ENCODE peak calls at places on chromosomes 6 and 20, in nine cellular contexts. A is WTC11, M is cardiac fibroblast, B is heart left ventricle, U is SK-N-SH, E is AG04450, R is omental fat pad, I is AG09319, C is A549. H is an unnamed sample.

GRCh38 chr6:109342564-109342963 is 39.7 kb downstream of the CD164 start:
- DNase-seq in A (no peak), M (no peak), B (no peak), U (no peak), E (no peak), R (no peak), I (no peak), C (no peak), H (no peak)

GRCh38 chr6:12748815-12749521 is 32.4 kb downstream of the PHACTR1 start:
- DNase-seq in A (peak), M (peak), B (no peak), U (peak), E (no peak), R (no peak), I (no peak), C (no peak), H (no peak)

GRCh38 chr6:125922322-125922860 is 34.2 kb upstream of the HINT3 start:
- DNase-seq in A (no peak), M (no peak), B (no peak), U (no peak), E (no peak), R (no peak), I (no peak), C (peak), H (no peak)

GRCh38 chr6:161169060-161169459 is 104.8 kb downstream of the AGPAT4 start:
- DNase-seq in A (no peak), M (no peak), B (no peak), U (no peak), E (no peak), R (no peak), I (no peak), C (no peak), H (no peak)

GRCh38 chr6:124590001-124590400 is 372.2 kb upstream of the RNF217 start:
- DNase-seq in A (no peak), M (no peak), B (no peak), U (no peak), E (no peak), R (no peak), I (no peak), C (no peak), H (no peak)

GRCh38 chr20:61875221-61875885 is 190.3 kb downstream of the TAF4 start:
- DNase-seq in A (peak), M (no peak), B (no peak), U (peak), E (no peak), R (no peak), I (no peak), C (peak), H (no peak)

GRCh38 chr20:25310268-25310920 is 62.5 kb downstream of the PYGB start:
- DNase-seq in A (no peak), M (peak), B (peak), U (peak), E (peak), R (no peak), I (peak), C (peak), H (peak)

GRCh38 chr6:105374010-105374420 is 28.9 kb downstream of the PREP start:
- DNase-seq in A (no peak), M (peak), B (no peak), U (no peak), E (no peak), R (no peak), I (peak), C (no peak), H (no peak)

GRCh38 chr6:19851273-19852089 is 14.3 kb downstream of the ID4 start:
- DNase-seq in A (peak), M (peak), B (no peak), U (peak), E (peak), R (no peak), I (peak), C (peak), H (no peak)

GRCh38 chr20:16308754-16309153 is 264.5 kb downstream of the KIF16B start:
- DNase-seq in A (no peak), M (no peak), B (no peak), U (no peak), E (no peak), R (no peak), I (no peak), C (no peak), H (no peak)

GRCh38 chr6:30612687-30613248 is 4.3 kb downstream of the PPP1R10 start:
- DNase-seq in A (no peak), M (peak), B (no peak), U (no peak), E (no peak), R (no peak), I (no peak), C (no peak), H (no peak)

GRCh38 chr20:48469026-48469425 is 358.8 kb downstream of the PREX1 start:
- DNase-seq in A (no peak), M (no peak), B (no peak), U (no peak), E (no peak), R (no peak), I (no peak), C (no peak), H (no peak)

GRCh38 chr6:113908801-113909200 is 51.7 kb downstream of the MARCKS start:
- DNase-seq in A (no peak), M (no peak), B (no peak), U (no peak), E (no peak), R (no peak), I (no peak), C (no peak), H (no peak)

GRCh38 chr20:1897486-1897885 is 2.3 kb downstream of the SIRPA start:
- DNase-seq in A (no peak), M (peak), B (no peak), U (no peak), E (no peak), R (no peak), I (no peak), C (peak), H (no peak)

GRCh38 chr20:11246251-11246775 is 572.5 kb upstream of the JAG1 start:
- DNase-seq in A (no peak), M (no peak), B (no peak), U (no peak), E (no peak), R (no peak), I (no peak), C (no peak), H (no peak)

GRCh38 chr6:42229720-42230119 is 12.1 kb upstream of the MRPS10 start:
- DNase-seq in A (no peak), M (no peak), B (no peak), U (no peak), E (no peak), R (no peak), I (no peak), C (no peak), H (no peak)

GRCh38 chr6:128491643-128492206 is 28.7 kb downstream of the PTPRK start:
- DNase-seq in A (no peak), M (peak), B (peak), U (no peak), E (no peak), R (no peak), I (peak), C (no peak), H (peak)

GRCh38 chr6:34771727-34772126 is 14.4 kb downstream of the SNRPC start:
- DNase-seq in A (no peak), M (peak), B (no peak), U (no peak), E (peak), R (no peak), I (no peak), C (no peak), H (no peak)

GRCh38 chr6:69416739-69417138 is 380.1 kb downstream of the LMBRD1 start:
- DNase-seq in A (no peak), M (peak), B (no peak), U (no peak), E (no peak), R (no peak), I (no peak), C (no peak), H (no peak)

GRCh38 chr6:67952121-67952520 is 683.0 kb upstream of the ADGRB3 start:
- DNase-seq in A (no peak), M (peak), B (no peak), U (no peak), E (no peak), R (no peak), I (no peak), C (no peak), H (no peak)

GRCh38 chr6:1995521-1996110 is 249.8 kb downstream of the GMDS start:
- DNase-seq in A (no peak), M (no peak), B (no peak), U (no peak), E (peak), R (no peak), I (no peak), C (peak), H (no peak)

GRCh38 chr6:12420626-12421025 is 130.5 kb downstream of the EDN1 start:
- DNase-seq in A (no peak), M (no peak), B (no peak), U (no peak), E (no peak), R (no peak), I (no peak), C (peak), H (no peak)

GRCh38 chr20:50302463-50303041 is 111.9 kb downstream of the CEBPB start:
- DNase-seq in A (no peak), M (peak), B (no peak), U (no peak), E (no peak), R (no peak), I (no peak), C (no peak), H (no peak)

GRCh38 chr20:49907405-49908257 is 7.7 kb downstream of the SPATA2 start:
- DNase-seq in A (no peak), M (no peak), B (no peak), U (no peak), E (no peak), R (no peak), I (no peak), C (no peak), H (no peak)

GRCh38 chr20:38199506-38200390 is 34.7 kb upstream of the TGM2 start:
- DNase-seq in A (no peak), M (no peak), B (no peak), U (no peak), E (peak), R (no peak), I (no peak), C (no peak), H (no peak)

GRCh38 chr6:107764684-107765460 is 59.2 kb downstream of the SCML4 start:
- DNase-seq in A (no peak), M (no peak), B (no peak), U (no peak), E (no peak), R (no peak), I (no peak), C (no peak), H (no peak)

GRCh38 chr20:34401741-34402455 is 38.8 kb downstream of the ITCH start:
- DNase-seq in A (no peak), M (no peak), B (no peak), U (no peak), E (no peak), R (no peak), I (no peak), C (no peak), H (no peak)

DNA sequence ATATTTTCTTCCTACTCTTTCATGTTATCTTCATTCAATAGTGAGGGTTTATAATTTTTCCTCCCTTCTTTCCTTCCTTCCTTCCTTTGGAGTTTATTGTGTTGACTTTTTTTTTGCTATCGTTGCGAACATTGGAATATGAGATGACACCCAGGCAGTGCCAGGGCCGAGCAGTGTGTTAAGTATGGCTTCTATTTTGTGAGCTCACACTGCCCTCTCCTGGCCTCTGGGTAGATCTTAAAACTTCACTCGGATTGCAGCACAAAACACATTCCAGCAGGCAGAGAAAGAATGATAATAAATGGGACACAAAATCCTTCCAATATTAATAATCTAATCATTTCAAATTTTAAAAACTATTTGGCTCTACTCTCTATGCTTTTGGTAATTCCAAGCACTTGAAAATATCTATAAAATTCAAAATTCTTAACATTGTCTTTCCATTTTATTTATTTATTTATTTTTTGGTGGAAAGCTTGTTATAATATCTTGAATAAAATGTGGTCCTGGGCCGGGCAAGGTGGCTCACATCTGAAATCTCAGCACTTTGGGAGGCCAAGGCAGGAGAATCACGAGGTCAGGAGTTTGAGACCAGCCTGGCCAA is 147.4 kb upstream of the OLIG3 start:
- DNase-seq in A (peak), M (peak), B (peak), U (peak), E (peak), R (peak), I (peak), C (peak), H (no peak)
- TF ChIP-seq CTCF in A (peak), M (peak), B (peak), U (peak), E (peak), R (no peak), I (peak), C (peak), H (no peak)

GRCh38 chr6:143510991-143511891 is at the start of gene FUCA2:
- DNase-seq in A (peak), M (peak), B (peak), U (peak), E (peak), R (peak), I (peak), C (peak), H (peak)
- TF ChIP-seq CTCF in A (no peak), M (peak), B (no peak), U (no peak), E (no peak), R (no peak), I (no peak), C (no peak), H (no peak)

GRCh38 chr6:96013531-96013930 is 2.2 kb upstream of the FUT9 start:
- DNase-seq in A (peak), M (no peak), B (no peak), U (no peak), E (no peak), R (no peak), I (no peak), C (no peak), H (no peak)

GRCh38 chr6:96016781-96017180 is 1.0 kb downstream of the FUT9 start:
- DNase-seq in A (no peak), M (no peak), B (no peak), U (no peak), E (no peak), R (no peak), I (no peak), C (no peak), H (no peak)

GRCh38 chr6:96015791-96016776 is at the start of gene FUT9:
- DNase-seq in A (peak), M (no peak), B (no peak), U (peak), E (no peak), R (no peak), I (no peak), C (no peak), H (no peak)

GRCh38 chr6:96015321-96015790 is 418 bp upstream of the FUT9 start:
- DNase-seq in A (no peak), M (no peak), B (no peak), U (no peak), E (no peak), R (no peak), I (no peak), C (no peak), H (no peak)

DNA sequence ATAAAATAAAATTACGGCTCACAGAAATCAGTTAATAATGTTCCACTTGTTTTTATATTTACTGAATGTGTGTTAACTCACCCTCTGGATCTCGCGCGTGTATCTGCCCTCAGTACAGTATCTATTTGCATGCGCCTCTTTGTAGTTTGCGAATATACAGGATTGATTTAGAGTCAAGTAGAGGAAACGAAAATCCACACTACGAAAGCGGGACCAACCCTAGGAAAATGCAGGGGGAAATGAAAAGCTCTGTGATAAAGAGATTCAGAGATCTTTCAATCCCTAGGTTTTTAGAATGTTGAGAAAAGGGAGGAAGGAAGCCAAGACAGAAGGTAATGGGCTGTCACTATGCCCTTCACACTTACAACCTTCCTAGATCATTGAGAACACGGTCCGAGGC is 928 bp upstream of the FUT9 start:
- DNase-seq in A (no peak), M (no peak), B (no peak), U (peak), E (no peak), R (no peak), I (no peak), C (no peak), H (no peak)
- TF ChIP-seq CTCF in A (no peak), M (no peak), B (no peak), U (no peak), E (no peak), R (no peak), I (no peak), C (no peak), H (no peak)

GRCh38 chr20:33032555-33032954 is 1.1 kb downstream of the BPIFB6 start:
- DNase-seq in A (no peak), M (no peak), B (no peak), U (no peak), E (no peak), R (no peak), I (no peak), C (no peak), H (no peak)
- TF ChIP-seq CTCF in A (no peak), M (no peak), B (no peak), U (no peak), E (no peak), R (no peak), I (no peak), C (no peak), H (no peak)

GRCh38 chr6:167119680-167120556 is 3.0 kb upstream of the CCR6 start:
- DNase-seq in A (no peak), M (no peak), B (no peak), U (no peak), E (no peak), R (no peak), I (no peak), C (no peak), H (peak)

GRCh38 chr6:167122041-167122826 is 662 bp upstream of the CCR6 start:
- DNase-seq in A (no peak), M (no peak), B (no peak), U (no peak), E (no peak), R (no peak), I (no peak), C (no peak), H (no peak)

GRCh38 chr6:167120557-167121030 is 2.3 kb upstream of the CCR6 start:
- DNase-seq in A (no peak), M (no peak), B (no peak), U (no peak), E (no peak), R (no peak), I (no peak), C (no peak), H (no peak)

GRCh38 chr6:167122827-167123657 is at the start of gene CCR6:
- DNase-seq in A (no peak), M (no peak), B (no peak), U (no peak), E (no peak), R (no peak), I (no peak), C (no peak), H (no peak)

GRCh38 chr6:167121471-167121870 is 1.4 kb upstream of the CCR6 start:
- DNase-seq in A (no peak), M (no peak), B (no peak), U (no peak), E (no peak), R (no peak), I (no peak), C (no peak), H (no peak)
- TF ChIP-seq CTCF in A (no peak), M (no peak), B (no peak), U (no peak), E (no peak), R (no peak), I (no peak), C (no peak), H (no peak)

GRCh38 chr20:9506337-9506821 is 8.0 kb upstream of the LAMP5 start:
- DNase-seq in A (peak), M (no peak), B (no peak), U (no peak), E (no peak), R (no peak), I (no peak), C (no peak), H (no peak)

GRCh38 chr20:9506964-9507369 is 7.4 kb upstream of the LAMP5 start:
- DNase-seq in A (peak), M (no peak), B (no peak), U (peak), E (no peak), R (no peak), I (no peak), C (no peak), H (no peak)

GRCh38 chr20:9501473-9501872 is 12.9 kb upstream of the LAMP5 start:
- DNase-seq in A (no peak), M (no peak), B (no peak), U (no peak), E (no peak), R (no peak), I (no peak), C (no peak), H (no peak)

GRCh38 chr20:9500121-9500911 is 14.1 kb upstream of the LAMP5 start:
- DNase-seq in A (no peak), M (no peak), B (no peak), U (no peak), E (no peak), R (no peak), I (no peak), C (no peak), H (no peak)

DNA sequence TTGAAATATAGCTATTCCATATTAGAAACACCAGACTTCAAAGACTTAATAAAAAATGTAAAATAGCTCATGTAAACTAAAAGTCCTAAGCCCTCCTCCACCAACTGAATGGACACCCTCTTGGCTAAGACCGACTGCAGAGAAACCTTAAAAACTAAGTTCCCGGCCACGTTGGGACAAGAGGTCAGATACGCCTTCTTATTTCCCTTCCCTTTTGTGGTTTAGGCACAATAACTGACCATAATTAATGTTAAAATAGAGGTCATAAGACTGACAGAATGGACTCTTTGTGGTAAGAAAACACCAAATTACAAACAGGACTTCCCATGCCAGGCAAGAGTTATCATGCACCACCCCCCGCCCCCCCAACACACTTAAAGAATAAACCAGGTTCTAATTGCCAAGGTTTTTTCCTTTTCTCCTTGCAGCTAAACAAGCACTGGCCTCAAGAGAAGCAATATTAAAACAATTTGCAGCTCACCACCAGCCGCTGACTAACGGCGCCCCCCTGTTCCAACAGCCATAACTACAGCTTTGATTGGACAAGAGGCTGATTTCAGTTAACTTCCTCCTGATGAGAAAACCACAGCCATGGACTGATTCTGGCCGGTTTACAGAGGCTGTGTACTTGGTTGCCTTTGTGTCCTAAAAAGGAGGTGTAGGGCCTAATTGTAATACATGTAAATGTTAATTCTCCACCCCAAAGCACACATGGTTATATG is 10.7 kb upstream of the LAMP5 start:
- DNase-seq in A (peak), M (no peak), B (no peak), U (no peak), E (no peak), R (no peak), I (peak), C (peak), H (no peak)
- TF ChIP-seq CTCF in A (no peak), M (no peak), B (no peak), U (peak), E (no peak), R (no peak), I (peak), C (no peak), H (no peak)

DNA sequence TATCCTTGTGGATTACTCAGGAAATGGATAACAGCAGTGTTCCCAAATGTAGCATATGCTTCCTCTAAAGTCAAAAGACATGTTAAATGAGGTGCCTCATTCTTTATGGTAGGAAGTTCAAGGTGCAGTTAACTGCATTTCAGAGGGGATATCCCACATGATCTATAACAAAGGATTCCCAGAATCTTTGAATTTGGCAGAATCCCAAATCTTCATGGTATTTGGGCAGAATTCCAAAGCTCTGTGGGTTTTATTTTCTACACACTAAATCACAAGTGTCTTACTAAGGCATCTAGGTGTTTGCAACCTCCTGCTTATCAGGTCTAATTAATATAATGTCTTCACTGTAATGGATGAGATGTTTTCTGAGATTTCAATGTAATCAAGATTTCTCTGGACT is 364.3 kb upstream of the MAN1A1 start:
- DNase-seq in A (no peak), M (peak), B (no peak), U (no peak), E (no peak), R (no peak), I (no peak), C (no peak), H (no peak)
- TF ChIP-seq CTCF in A (no peak), M (no peak), B (no peak), U (no peak), E (no peak), R (no peak), I (no peak), C (no peak), H (no peak)